ENCODE peak calls at places on chromosomes 5 and 9, in five cellular contexts. Z is ovary, R is tibial nerve, F is stomach, Q is sigmoid colon. W is an unnamed sample. For H3K27me3, the result is how much of the 10 kb centered on the place peaks cover.

GRCh38 chr9:93268551-93269314 is 84.8 kb downstream of the WNK2 start:
- DNase-seq in Z (no peak), R (no peak), F (peak), Q (peak), W (peak)

GRCh38 chr5:172940242-172941066 is 18.8 kb upstream of the RPL26L1 start:
- DNase-seq in Z (no peak), R (no peak), F (no peak), Q (no peak), W (no peak)

GRCh38 chr9:33903157-33903780 is 86.3 kb downstream of the UBE2R2 start:
- DNase-seq in Z (no peak), R (no peak), F (no peak), Q (no peak), W (no peak)

GRCh38 chr5:80254767-80255424 is 952 bp downstream of the SERINC5 start:
- DNase-seq in Z (no peak), R (no peak), F (peak), Q (no peak), W (no peak)

GRCh38 chr5:137146402-137146889 is 352.7 kb downstream of the SPOCK1 start:
- DNase-seq in Z (no peak), R (no peak), F (no peak), Q (peak), W (no peak)

GRCh38 chr9:113388833-113389232 is 12.0 kb upstream of the HDHD3 start:
- DNase-seq in Z (no peak), R (no peak), F (peak), Q (no peak), W (peak)

GRCh38 chr9:15205632-15206243 is 101.3 kb downstream of the TTC39B start:
- DNase-seq in Z (no peak), R (no peak), F (no peak), Q (no peak), W (no peak)

GRCh38 chr9:73753171-73753570 is 601.5 kb downstream of the ANXA1 start:
- DNase-seq in Z (no peak), R (no peak), F (no peak), Q (no peak), W (no peak)

GRCh38 chr5:35202319-35203111 is 27.8 kb downstream of the PRLR start:
- DNase-seq in Z (no peak), R (peak), F (peak), Q (no peak), W (no peak)

GRCh38 chr5:38858839-38859238 is 13.0 kb downstream of the OSMR start:
- DNase-seq in Z (no peak), R (no peak), F (no peak), Q (no peak), W (no peak)

GRCh38 chr5:59517926-59518585 is 375.5 kb downstream of the PDE4D start:
- DNase-seq in Z (no peak), R (no peak), F (no peak), Q (no peak), W (no peak)

GRCh38 chr9:20551835-20552234 is 70.5 kb downstream of the MLLT3 start:
- DNase-seq in Z (no peak), R (no peak), F (no peak), Q (no peak), W (no peak)

GRCh38 chr5:168315991-168316578 is 24.6 kb downstream of the WWC1 start:
- DNase-seq in Z (no peak), R (no peak), F (peak), Q (no peak), W (no peak)

GRCh38 chr9:135123735-135124134 is 36.3 kb downstream of the OLFM1 start:
- DNase-seq in Z (no peak), R (no peak), F (no peak), Q (no peak), W (no peak)

GRCh38 chr9:105647595-105648349 is 14.5 kb upstream of the TAL2 start:
- DNase-seq in Z (no peak), R (no peak), F (no peak), Q (no peak), W (no peak)

GRCh38 chr5:56460681-56461191 is 227.6 kb upstream of the ANKRD55 start:
- DNase-seq in Z (no peak), R (no peak), F (no peak), Q (no peak), W (no peak)

GRCh38 chr9:21965401-21965951 is 28.7 kb downstream of the CDKN2A start:
- DNase-seq in Z (no peak), R (no peak), F (peak), Q (peak), W (no peak)

GRCh38 chr9:132507670-132508469 is 74.5 kb upstream of the BARHL1 start:
- DNase-seq in Z (peak), R (peak), F (peak), Q (peak), W (no peak)

GRCh38 chr5:158534203-158534602 is 565.5 kb downstream of the EBF1 start:
- DNase-seq in Z (no peak), R (no peak), F (no peak), Q (no peak), W (no peak)

GRCh38 chr9:126581893-126582292 is 31.8 kb upstream of the LMX1B start:
- DNase-seq in Z (no peak), R (no peak), F (no peak), Q (no peak), W (no peak)

GRCh38 chr5:502325-503079 is 21.7 kb downstream of the SLC9A3 start:
- DNase-seq in Z (no peak), R (no peak), F (no peak), Q (no peak), W (no peak)

GRCh38 chr5:92559743-92560142 is 1021.3 kb downstream of the NR2F1-AS1 start:
- DNase-seq in Z (no peak), R (no peak), F (no peak), Q (no peak), W (no peak)

GRCh38 chr5:120396186-120396585 is 67.9 kb upstream of the PRR16 start:
- DNase-seq in Z (no peak), R (no peak), F (no peak), Q (no peak), W (no peak)

GRCh38 chr5:34625246-34625645 is 30.9 kb upstream of the RAI14 start:
- DNase-seq in Z (no peak), R (no peak), F (no peak), Q (no peak), W (no peak)

GRCh38 chr5:106545325-106545724 is 1125.4 kb downstream of the EFNA5 start:
- DNase-seq in Z (no peak), R (no peak), F (no peak), Q (no peak), W (no peak)

GRCh38 chr5:168471785-168472184 is 14.5 kb upstream of the RARS1 start:
- DNase-seq in Z (no peak), R (no peak), F (no peak), Q (no peak), W (peak)

GRCh38 chr5:145827275-145827674 is 7.9 kb downstream of the PRELID2 start:
- DNase-seq in Z (no peak), R (no peak), F (no peak), Q (no peak), W (peak)

GRCh38 chr9:84773023-84773422 is 103.5 kb downstream of the NTRK2 start:
- DNase-seq in Z (no peak), R (no peak), F (no peak), Q (no peak), W (no peak)

GRCh38 chr9:106728860-106729259 is 134.1 kb upstream of the ZNF462 start:
- DNase-seq in Z (no peak), R (no peak), F (no peak), Q (no peak), W (no peak)

GRCh38 chr5:65932676-65933075 is 6.3 kb downstream of the ERBIN start:
- DNase-seq in Z (no peak), R (no peak), F (no peak), Q (no peak), W (no peak)

GRCh38 chr9:29449294-29449693 is 1876.0 kb upstream of the C9orf72 start:
- DNase-seq in Z (no peak), R (no peak), F (no peak), Q (no peak), W (no peak)

GRCh38 chr5:172550096-172550765 is 90.8 kb upstream of the NEURL1B start:
- DNase-seq in Z (peak), R (no peak), F (no peak), Q (peak), W (no peak)

GRCh38 chr9:78577507-78577906 is 280.6 kb downstream of the PSAT1 start:
- DNase-seq in Z (no peak), R (no peak), F (no peak), Q (no peak), W (no peak)

GRCh38 chr5:120532835-120533234 is 68.7 kb downstream of the PRR16 start:
- DNase-seq in Z (no peak), R (no peak), F (no peak), Q (no peak), W (no peak)

GRCh38 chr5:90640484-90641059 is 82.0 kb downstream of the ADGRV1 start:
- DNase-seq in Z (no peak), R (no peak), F (no peak), Q (no peak), W (no peak)

GRCh38 chr5:56026863-56027300 is 32.1 kb upstream of the IL6ST start:
- DNase-seq in Z (no peak), R (no peak), F (no peak), Q (no peak), W (no peak)

GRCh38 chr9:135908334-135909204 is 1.2 kb upstream of the CAMSAP1 start:
- DNase-seq in Z (no peak), R (no peak), F (no peak), Q (peak), W (no peak)

DNA sequence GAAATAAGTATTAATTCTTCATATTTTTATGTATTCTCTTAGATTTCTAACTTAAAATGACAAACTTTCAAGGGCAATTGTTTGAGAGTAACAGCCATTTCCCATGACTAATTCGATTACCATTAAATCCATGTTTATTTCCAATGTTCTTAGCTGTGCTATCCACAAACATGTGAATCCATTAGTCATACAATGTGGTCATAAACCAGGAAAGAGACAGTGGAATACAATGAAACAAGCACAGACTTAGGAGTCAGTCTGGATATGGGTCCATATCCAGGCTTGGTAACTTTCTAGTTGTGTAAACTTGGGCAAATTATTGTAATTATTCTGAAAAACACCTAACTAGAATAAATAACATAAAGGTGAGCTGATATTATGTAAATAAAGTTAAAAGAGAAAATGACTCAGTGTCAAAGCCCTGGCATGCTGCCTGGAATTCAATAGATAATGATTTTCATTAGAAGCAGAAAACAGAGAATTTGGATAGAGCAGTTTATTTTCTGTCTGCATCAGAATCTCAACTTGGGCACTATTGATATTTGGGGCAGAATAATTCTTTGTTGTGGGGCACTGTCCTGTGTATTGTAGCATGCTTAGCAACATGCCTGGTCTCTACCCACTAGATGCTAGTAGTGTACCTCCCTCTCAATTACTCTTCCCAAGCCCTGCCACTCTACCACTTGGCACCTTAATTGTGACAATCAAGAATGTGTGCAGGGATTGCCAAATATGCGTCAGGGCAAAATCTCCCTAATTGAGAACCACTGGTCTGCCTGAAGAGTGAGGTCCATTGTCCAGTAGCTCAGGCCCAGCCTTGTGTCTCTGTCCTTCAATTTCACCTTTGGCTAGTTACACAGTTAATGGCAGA is 44.7 kb upstream of the SLC27A6 start:
- DNase-seq in Z (no peak), R (no peak), F (no peak), Q (no peak), W (no peak)
- H3K27ac ChIP-seq in Z (no peak), R (no peak), F (no peak), Q (no peak), W (no peak)

DNA sequence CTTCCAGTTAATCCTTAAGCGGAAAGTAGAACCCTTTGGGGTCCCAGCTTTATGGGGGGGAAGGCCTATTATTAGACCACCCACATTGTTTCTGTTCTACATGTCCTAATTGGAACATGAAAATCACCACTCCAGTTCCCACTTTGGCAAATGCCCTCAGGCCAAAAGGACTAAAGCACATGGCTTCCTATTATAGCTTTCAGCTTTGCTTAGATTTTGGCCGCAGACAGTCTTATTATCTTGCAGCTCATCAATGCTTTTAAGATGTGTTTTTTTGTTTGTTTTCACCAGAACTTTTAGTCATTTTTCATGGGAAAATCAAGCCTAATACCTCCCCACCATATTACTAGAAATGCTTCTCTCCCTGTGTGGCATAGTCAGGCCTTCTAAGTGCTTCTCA is 296.8 kb upstream of the ANKH start:
- DNase-seq in Z (no peak), R (no peak), F (no peak), Q (no peak), W (no peak)
- H3K27me3 ChIP-seq in Z (under half), R (under half), F (under half), Q (under half), W (under half)

DNA sequence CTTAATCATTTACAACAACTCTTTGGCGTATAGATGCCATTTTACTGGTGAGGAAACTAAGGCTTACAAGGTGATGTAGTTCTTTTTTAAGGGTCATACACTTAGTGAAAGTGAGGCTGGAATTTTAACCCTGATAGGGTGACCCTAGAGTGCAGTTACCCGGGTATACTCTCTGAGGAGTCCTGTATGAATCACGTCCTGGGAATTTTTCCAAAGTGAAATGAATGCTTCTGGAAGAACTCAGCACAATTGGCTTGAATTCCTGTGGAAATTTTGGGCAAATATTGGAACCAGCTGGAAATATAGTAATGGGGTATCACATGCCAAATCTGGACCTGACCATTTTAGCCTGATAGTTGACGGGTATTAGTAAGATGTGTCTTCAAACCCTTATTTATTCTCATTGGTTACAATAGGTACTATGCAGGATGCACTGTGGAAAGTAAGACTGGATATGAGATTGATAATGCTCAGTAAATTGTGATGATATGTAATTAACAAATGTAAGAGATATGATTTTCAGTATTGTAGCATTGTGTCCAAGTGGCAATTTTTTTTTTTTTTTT is 14.8 kb downstream of the SUB1 start:
- DNase-seq in Z (no peak), R (no peak), F (no peak), Q (no peak), W (no peak)
- TF ChIP-seq EP300 in Z (no peak), R (no peak), F (no peak), Q (no peak), W (no peak)

DNA sequence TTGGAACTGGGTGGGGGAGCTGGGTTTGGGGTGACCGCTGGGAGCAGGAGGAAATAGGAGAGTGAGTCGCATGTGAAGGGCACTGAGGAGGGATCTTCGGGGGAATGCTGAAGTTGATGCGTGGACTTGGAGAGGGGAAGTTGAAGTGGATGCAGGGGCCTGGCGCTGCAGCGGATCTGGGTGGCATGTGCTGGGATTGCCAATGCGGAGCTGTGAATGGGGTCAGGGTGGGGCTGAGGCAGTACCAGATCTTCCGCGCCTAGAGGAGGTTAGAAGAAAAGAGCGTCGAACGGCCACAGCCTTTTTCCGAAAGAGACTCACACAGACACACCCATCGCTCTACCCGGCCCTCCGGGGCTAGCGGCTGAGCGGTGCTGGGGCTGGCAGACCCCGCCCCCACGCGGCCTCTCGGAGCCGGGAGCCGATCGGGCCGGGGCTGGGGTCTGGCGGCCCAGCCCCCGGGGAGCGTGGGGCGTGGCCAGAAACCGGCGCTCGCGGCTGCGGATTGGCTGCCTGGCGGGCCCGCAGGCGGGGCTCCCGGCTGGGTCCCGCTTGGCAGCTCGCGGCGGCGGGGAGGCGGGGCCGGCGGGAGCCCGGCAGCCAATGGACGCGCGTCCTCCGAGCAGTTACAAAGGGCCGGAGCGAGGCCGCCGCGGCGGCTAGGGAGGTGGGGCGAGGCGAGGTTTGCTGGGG is at the start of gene TGFBR1:
- DNase-seq in Z (peak), R (peak), F (peak), Q (peak), W (peak)
- H3K27ac ChIP-seq in Z (peak), R (peak), F (peak), Q (peak), W (peak)

GRCh38 chr9:98809311-98810105 is 2.0 kb downstream of the GALNT12 start:
- DNase-seq in Z (no peak), R (no peak), F (no peak), Q (no peak), W (no peak)

GRCh38 chr9:98810106-98810840 is 2.8 kb downstream of the GALNT12 start:
- DNase-seq in Z (no peak), R (no peak), F (no peak), Q (no peak), W (no peak)

GRCh38 chr9:98808879-98809278 is 1.4 kb downstream of the GALNT12 start:
- DNase-seq in Z (no peak), R (no peak), F (no peak), Q (no peak), W (no peak)

GRCh38 chr9:98808411-98808815 is 943 bp downstream of the GALNT12 start:
- DNase-seq in Z (no peak), R (no peak), F (peak), Q (peak), W (no peak)

DNA sequence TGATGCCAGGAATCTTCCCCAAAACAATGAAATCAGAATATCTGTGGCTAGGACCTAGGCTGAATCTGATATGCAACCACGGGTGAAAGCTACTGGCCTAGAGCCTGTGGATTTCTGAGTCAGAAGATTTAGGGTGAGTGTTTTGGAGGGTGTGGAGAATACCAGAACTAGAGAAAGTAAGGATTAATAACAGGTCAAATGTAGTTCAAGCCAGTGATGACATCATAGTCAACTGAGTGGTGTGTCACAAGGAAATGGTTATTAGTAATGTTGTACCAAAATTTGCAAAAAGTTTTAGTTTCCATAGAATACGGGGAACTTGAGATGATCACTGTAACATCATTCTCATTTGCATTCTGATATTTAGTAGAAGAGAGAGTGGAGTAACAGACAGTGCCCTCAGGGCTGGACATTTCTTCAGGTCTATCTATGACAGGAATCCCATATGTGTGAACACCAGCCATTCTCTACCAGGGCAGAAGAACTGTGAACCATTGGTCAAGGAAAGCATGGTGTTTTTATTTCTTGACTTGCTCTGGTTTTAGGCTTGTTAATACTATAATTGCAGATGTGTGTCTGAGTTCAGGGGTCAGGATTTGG is 3.7 kb downstream of the GALNT12 start:
- DNase-seq in Z (no peak), R (no peak), F (no peak), Q (no peak), W (no peak)
- H3K27me3 ChIP-seq in Z (under half), R (under half), F (under half), Q (under half), W (under half)

W was measured in esophagus muscularis mucosa.